ENCODE peak calls at places on chromosome 10, in five cellular contexts. V is OCI-LY7, W is heart right ventricle, Y is SJCRH30, M is iPS-NIHi11. S is an unnamed sample.

GRCh38 chr10:86109421-86109820 is 257.2 kb downstream of the GRID1 start:
- DNase-seq in W (no peak), Y (no peak), V (no peak), M (no peak), S (no peak)

GRCh38 chr10:17785276-17785935 is 23.7 kb upstream of the MRC1 start:
- DNase-seq in M (no peak), W (peak; percentile 30), Y (no peak), V (no peak), S (peak; percentile 43)

GRCh38 chr10:93873427-93874115 is 20.2 kb upstream of the SLC35G1 start:
- DNase-seq in V (no peak), M (peak; percentile 10), Y (no peak), W (no peak), S (no peak)

GRCh38 chr10:3471497-3471896 is 298.9 kb upstream of the PITRM1 start:
- DNase-seq in Y (no peak), M (no peak), W (no peak), V (no peak), S (no peak)

GRCh38 chr10:6215241-6215640 is 12.5 kb downstream of the PFKFB3 start:
- DNase-seq in W (no peak), Y (no peak), V (no peak), M (no peak), S (no peak)

GRCh38 chr10:76411719-76412435 is 980.5 kb downstream of the LRMDA start:
- DNase-seq in M (no peak), W (no peak), V (no peak), Y (no peak), S (no peak)

GRCh38 chr10:46028584-46029570 is 1.5 kb downstream of the NCOA4 start:
- DNase-seq in M (peak; percentile 44), V (peak; percentile 80), Y (peak; percentile 48), W (peak; percentile 16), S (peak; percentile 68)

GRCh38 chr10:77111611-77112550 is 525.7 kb downstream of the KCNMA1 start:
- DNase-seq in W (no peak), M (peak; percentile 79), Y (peak; percentile 64), V (peak; percentile 33), S (peak; percentile 45)

GRCh38 chr10:117188399-117188798 is 8.9 kb upstream of the KCNK18 start:
- DNase-seq in M (no peak), Y (no peak), W (no peak), V (no peak), S (no peak)

GRCh38 chr10:5776150-5776880 is 36.9 kb downstream of the GDI2 start:
- DNase-seq in V (no peak), M (peak; percentile 48), W (no peak), Y (no peak), S (no peak)

GRCh38 chr10:95286707-95287106 is 4.1 kb downstream of the PDLIM1 start:
- DNase-seq in V (no peak), Y (no peak), W (no peak), M (no peak), S (no peak)

GRCh38 chr10:49362596-49363260 is 33.2 kb downstream of the DRGX start:
- DNase-seq in Y (no peak), V (peak; percentile 18), M (no peak), W (no peak), S (no peak)

GRCh38 chr10:72310241-72310633 is 36.5 kb downstream of the DDIT4 start:
- DNase-seq in Y (peak; percentile 66), V (no peak), W (no peak), M (peak; percentile 57), S (no peak)

GRCh38 chr10:128086003-128086863 is 40.0 kb downstream of the MKI67 start:
- DNase-seq in M (no peak), V (no peak), W (no peak), Y (peak; percentile 43), S (no peak)

GRCh38 chr10:113058175-113058961 is 108.3 kb downstream of the TCF7L2 start:
- DNase-seq in V (no peak), W (no peak), M (peak; percentile 41), Y (peak; percentile 74), S (no peak)

GRCh38 chr10:112953075-112953501 is 3.0 kb downstream of the TCF7L2 start:
- DNase-seq in V (no peak), M (no peak), W (peak; percentile 38), Y (peak; percentile 63), S (no peak)

GRCh38 chr10:128594688-128595087 is 468.5 kb upstream of the MKI67 start:
- DNase-seq in W (no peak), M (no peak), V (no peak), Y (no peak), S (no peak)

GRCh38 chr10:16779375-16779774 is 37.8 kb downstream of the RSU1 start:
- DNase-seq in V (no peak), W (no peak), Y (no peak), M (no peak), S (no peak)

GRCh38 chr10:1774796-1775195 is 37.5 kb upstream of the ADARB2 start:
- DNase-seq in Y (no peak), V (no peak), M (peak; percentile 53), W (no peak), S (no peak)

GRCh38 chr10:83522456-83522855 is 616.9 kb upstream of the GHITM start:
- DNase-seq in W (no peak), M (no peak), Y (no peak), V (no peak), S (no peak)

GRCh38 chr10:25954851-25955250 is 20.8 kb downstream of the MYO3A start:
- DNase-seq in Y (no peak), V (no peak), W (no peak), M (no peak), S (no peak)

S was measured in KBM-7.